ENCODE peak calls at places on chromosomes 2 and 18, in five cellular contexts. One of them, this sample, is unnamed.
A peak's percentile ranks its signal among the peaks of the same experiment; 100 is the strongest.

GRCh38 chr2:80302001-80302464 is 2.5 kb downstream of the LRRTM1 start:
- DNase-seq in ovary: no peak
- DNase-seq in fibroblast of the aortic adventitia: no peak
- DNase-seq in psoas muscle: no peak
- DNase-seq in tibial artery: no peak
- DNase-seq in this sample: no peak

GRCh38 chr18:6728809-6729246 is 688 bp upstream of the ARHGAP28 start:
- DNase-seq in ovary: no peak
- DNase-seq in fibroblast of the aortic adventitia: no peak
- DNase-seq in psoas muscle: no peak
- DNase-seq in tibial artery: no peak
- DNase-seq in this sample: no peak

GRCh38 chr2:234001380-234001993 is 49.0 kb upstream of the SPP2 start:
- DNase-seq in ovary: no peak
- DNase-seq in fibroblast of the aortic adventitia: no peak
- DNase-seq in psoas muscle: no peak
- DNase-seq in tibial artery: no peak
- DNase-seq in this sample: no peak

GRCh38 chr18:519019-519879 is 18.7 kb upstream of the COLEC12 start:
- DNase-seq in ovary: peak; percentile 38
- DNase-seq in fibroblast of the aortic adventitia: peak; percentile 76
- DNase-seq in psoas muscle: peak; percentile 65
- DNase-seq in tibial artery: peak; percentile 63
- DNase-seq in this sample: peak; percentile 59

GRCh38 chr2:208280933-208281332 is 14.9 kb downstream of the PIKFYVE start:
- DNase-seq in ovary: no peak
- DNase-seq in fibroblast of the aortic adventitia: peak; percentile 22
- DNase-seq in psoas muscle: no peak
- DNase-seq in tibial artery: no peak
- DNase-seq in this sample: no peak

GRCh38 chr18:75124551-75124950 is 84.4 kb downstream of the PTGR3 start:
- DNase-seq in ovary: no peak
- DNase-seq in fibroblast of the aortic adventitia: no peak
- DNase-seq in psoas muscle: no peak
- DNase-seq in tibial artery: no peak
- DNase-seq in this sample: no peak

GRCh38 chr18:62784966-62785413 is 69.6 kb downstream of the PHLPP1 start:
- DNase-seq in ovary: peak; percentile 31
- DNase-seq in fibroblast of the aortic adventitia: peak; percentile 53
- DNase-seq in psoas muscle: no peak
- DNase-seq in tibial artery: peak; percentile 45
- DNase-seq in this sample: no peak

GRCh38 chr2:106562826-106563594 is 75.8 kb downstream of the CD8B2 start:
- DNase-seq in ovary: no peak
- DNase-seq in fibroblast of the aortic adventitia: no peak
- DNase-seq in psoas muscle: no peak
- DNase-seq in tibial artery: no peak
- DNase-seq in this sample: no peak

GRCh38 chr2:56576001-56576400 is 392.2 kb downstream of the CCDC85A start:
- DNase-seq in ovary: no peak
- DNase-seq in fibroblast of the aortic adventitia: no peak
- DNase-seq in psoas muscle: no peak
- DNase-seq in tibial artery: no peak
- DNase-seq in this sample: no peak

GRCh38 chr2:150486539-150487484 is 655 bp downstream of the RND3 start:
- DNase-seq in ovary: peak; percentile 51
- DNase-seq in fibroblast of the aortic adventitia: peak; percentile 68
- DNase-seq in psoas muscle: no peak
- DNase-seq in tibial artery: peak; percentile 57
- DNase-seq in this sample: peak; percentile 21

GRCh38 chr18:67496469-67496868 is 20.1 kb downstream of the DSEL start:
- DNase-seq in ovary: no peak
- DNase-seq in fibroblast of the aortic adventitia: no peak
- DNase-seq in psoas muscle: no peak
- DNase-seq in tibial artery: no peak
- DNase-seq in this sample: no peak

GRCh38 chr2:196206804-196207203 is 35.4 kb upstream of the STK17B start:
- DNase-seq in ovary: no peak
- DNase-seq in fibroblast of the aortic adventitia: no peak
- DNase-seq in psoas muscle: no peak
- DNase-seq in tibial artery: peak; percentile 42
- DNase-seq in this sample: no peak

GRCh38 chr2:133171396-133172004 is 396.8 kb downstream of the NCKAP5 start:
- DNase-seq in ovary: no peak
- DNase-seq in fibroblast of the aortic adventitia: peak; percentile 82
- DNase-seq in psoas muscle: no peak
- DNase-seq in tibial artery: no peak
- DNase-seq in this sample: peak; percentile 22

GRCh38 chr2:129296401-129297343 is 682.8 kb upstream of the RAB6C start:
- DNase-seq in ovary: no peak
- DNase-seq in fibroblast of the aortic adventitia: no peak
- DNase-seq in psoas muscle: no peak
- DNase-seq in tibial artery: peak; percentile 52
- DNase-seq in this sample: no peak

GRCh38 chr2:239302083-239302807 is 98.6 kb downstream of the HDAC4 start:
- DNase-seq in ovary: peak; percentile 58
- DNase-seq in fibroblast of the aortic adventitia: peak; percentile 59
- DNase-seq in psoas muscle: peak; percentile 86
- DNase-seq in tibial artery: no peak
- DNase-seq in this sample: no peak

GRCh38 chr2:105545731-105546622 is 147.1 kb upstream of the FHL2 start:
- DNase-seq in ovary: peak; percentile 76
- DNase-seq in fibroblast of the aortic adventitia: peak; percentile 74
- DNase-seq in psoas muscle: peak; percentile 70
- DNase-seq in tibial artery: peak; percentile 66
- DNase-seq in this sample: peak; percentile 70

GRCh38 chr2:47904903-47905453 is 1.3 kb downstream of the FBXO11 start:
- DNase-seq in ovary: peak; percentile 68
- DNase-seq in fibroblast of the aortic adventitia: no peak
- DNase-seq in psoas muscle: peak; percentile 66
- DNase-seq in tibial artery: peak; percentile 27
- DNase-seq in this sample: peak; percentile 25

GRCh38 chr18:63264871-63265270 is 54.7 kb downstream of the BCL2 start:
- DNase-seq in ovary: no peak
- DNase-seq in fibroblast of the aortic adventitia: no peak
- DNase-seq in psoas muscle: no peak
- DNase-seq in tibial artery: no peak
- DNase-seq in this sample: no peak

GRCh38 chr2:10721344-10722251 is at the start of gene ATP6V1C2:
- DNase-seq in ovary: no peak
- DNase-seq in fibroblast of the aortic adventitia: no peak
- DNase-seq in psoas muscle: no peak
- DNase-seq in tibial artery: no peak
- DNase-seq in this sample: peak; percentile 86

GRCh38 chr18:78676622-78677482 is 302.8 kb upstream of the SALL3 start:
- DNase-seq in ovary: no peak
- DNase-seq in fibroblast of the aortic adventitia: no peak
- DNase-seq in psoas muscle: peak; percentile 18
- DNase-seq in tibial artery: no peak
- DNase-seq in this sample: no peak

GRCh38 chr2:98027535-98027934 is 31.8 kb upstream of the TMEM131 start:
- DNase-seq in ovary: no peak
- DNase-seq in fibroblast of the aortic adventitia: no peak
- DNase-seq in psoas muscle: no peak
- DNase-seq in tibial artery: no peak
- DNase-seq in this sample: peak; percentile 52

GRCh38 chr2:111671426-111672150 is 212.4 kb downstream of the ANAPC1 start:
- DNase-seq in ovary: no peak
- DNase-seq in fibroblast of the aortic adventitia: peak; percentile 81
- DNase-seq in psoas muscle: peak; percentile 71
- DNase-seq in tibial artery: peak; percentile 72
- DNase-seq in this sample: no peak

GRCh38 chr18:73688851-73689659 is 458.6 kb downstream of the FBXO15 start:
- DNase-seq in ovary: no peak
- DNase-seq in fibroblast of the aortic adventitia: peak; percentile 94
- DNase-seq in psoas muscle: no peak
- DNase-seq in tibial artery: no peak
- DNase-seq in this sample: no peak

GRCh38 chr2:133218204-133218603 is 350.1 kb downstream of the NCKAP5 start:
- DNase-seq in ovary: no peak
- DNase-seq in fibroblast of the aortic adventitia: no peak
- DNase-seq in psoas muscle: no peak
- DNase-seq in tibial artery: no peak
- DNase-seq in this sample: no peak

GRCh38 chr18:326846-327245 is 59.0 kb upstream of the THOC1 start:
- DNase-seq in ovary: no peak
- DNase-seq in fibroblast of the aortic adventitia: peak; percentile 76
- DNase-seq in psoas muscle: no peak
- DNase-seq in tibial artery: no peak
- DNase-seq in this sample: no peak

GRCh38 chr2:217868911-217869334 is 133.9 kb downstream of the TNS1 start:
- DNase-seq in ovary: peak; percentile 41
- DNase-seq in fibroblast of the aortic adventitia: peak; percentile 82
- DNase-seq in psoas muscle: no peak
- DNase-seq in tibial artery: no peak
- DNase-seq in this sample: no peak

GRCh38 chr2:216066255-216066654 is 15.4 kb downstream of the PECR start:
- DNase-seq in ovary: no peak
- DNase-seq in fibroblast of the aortic adventitia: peak; percentile 68
- DNase-seq in psoas muscle: no peak
- DNase-seq in tibial artery: no peak
- DNase-seq in this sample: no peak

GRCh38 chr2:167487728-167488127 is 599.4 kb downstream of the XIRP2 start:
- DNase-seq in ovary: no peak
- DNase-seq in fibroblast of the aortic adventitia: no peak
- DNase-seq in psoas muscle: no peak
- DNase-seq in tibial artery: no peak
- DNase-seq in this sample: no peak

GRCh38 chr2:224085246-224085645 is 46.2 kb upstream of the SERPINE2 start:
- DNase-seq in ovary: no peak
- DNase-seq in fibroblast of the aortic adventitia: peak; percentile 52
- DNase-seq in psoas muscle: no peak
- DNase-seq in tibial artery: no peak
- DNase-seq in this sample: no peak

GRCh38 chr18:12883003-12883683 is 894 bp downstream of the PTPN2 start:
- DNase-seq in ovary: no peak
- DNase-seq in fibroblast of the aortic adventitia: no peak
- DNase-seq in psoas muscle: no peak
- DNase-seq in tibial artery: peak; percentile 31
- DNase-seq in this sample: no peak

GRCh38 chr18:12882416-12882815 is 1.6 kb downstream of the PTPN2 start:
- DNase-seq in ovary: no peak
- DNase-seq in fibroblast of the aortic adventitia: peak; percentile 18
- DNase-seq in psoas muscle: no peak
- DNase-seq in tibial artery: no peak
- DNase-seq in this sample: no peak

GRCh38 chr18:12884521-12885323 is 685 bp upstream of the PTPN2 start:
- DNase-seq in ovary: no peak
- DNase-seq in fibroblast of the aortic adventitia: no peak
- DNase-seq in psoas muscle: no peak
- DNase-seq in tibial artery: peak; percentile 57
- DNase-seq in this sample: no peak

GRCh38 chr18:12885500-12885899 is 1.5 kb upstream of the PTPN2 start:
- DNase-seq in ovary: no peak
- DNase-seq in fibroblast of the aortic adventitia: no peak
- DNase-seq in psoas muscle: no peak
- DNase-seq in tibial artery: no peak
- DNase-seq in this sample: no peak

GRCh38 chr18:12883684-12884520 is at the start of gene PTPN2:
- DNase-seq in ovary: peak; percentile 94
- DNase-seq in fibroblast of the aortic adventitia: peak; percentile 97
- DNase-seq in psoas muscle: peak; percentile 97
- DNase-seq in tibial artery: peak; percentile 94
- DNase-seq in this sample: peak; percentile 98
- TF ChIP-seq CTCF in ovary: no peak
- TF ChIP-seq CTCF in fibroblast of the aortic adventitia: no peak
- TF ChIP-seq CTCF in psoas muscle: no peak
- TF ChIP-seq CTCF in tibial artery: no peak
- TF ChIP-seq CTCF in this sample: no peak

DNA sequence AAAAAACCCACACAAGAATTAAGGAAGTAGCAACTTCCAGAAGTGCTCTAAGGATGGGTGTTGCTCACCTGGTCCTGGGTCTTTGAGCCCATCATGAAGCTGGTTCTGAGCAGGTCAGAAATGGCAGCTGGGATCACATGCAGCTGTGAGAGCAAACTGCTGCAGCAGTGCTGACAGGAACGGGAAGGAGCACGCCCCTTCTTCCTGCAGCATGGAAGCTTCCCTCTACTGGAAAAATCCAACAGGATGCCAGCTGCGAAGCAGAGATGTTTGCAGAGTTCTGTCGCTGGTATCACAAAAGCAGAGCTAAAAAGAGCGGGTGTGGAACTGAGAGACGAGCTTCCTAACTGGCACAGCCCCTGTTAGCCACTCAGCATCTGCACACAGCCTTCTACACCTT is 33.7 kb downstream of the EIF4E2 start:
- DNase-seq in ovary: no peak
- DNase-seq in fibroblast of the aortic adventitia: no peak
- DNase-seq in psoas muscle: no peak
- DNase-seq in tibial artery: no peak
- DNase-seq in this sample: no peak
- TF ChIP-seq CTCF in ovary: no peak
- TF ChIP-seq CTCF in fibroblast of the aortic adventitia: no peak
- TF ChIP-seq CTCF in psoas muscle: no peak
- TF ChIP-seq CTCF in tibial artery: no peak
- TF ChIP-seq CTCF in this sample: no peak

DNA sequence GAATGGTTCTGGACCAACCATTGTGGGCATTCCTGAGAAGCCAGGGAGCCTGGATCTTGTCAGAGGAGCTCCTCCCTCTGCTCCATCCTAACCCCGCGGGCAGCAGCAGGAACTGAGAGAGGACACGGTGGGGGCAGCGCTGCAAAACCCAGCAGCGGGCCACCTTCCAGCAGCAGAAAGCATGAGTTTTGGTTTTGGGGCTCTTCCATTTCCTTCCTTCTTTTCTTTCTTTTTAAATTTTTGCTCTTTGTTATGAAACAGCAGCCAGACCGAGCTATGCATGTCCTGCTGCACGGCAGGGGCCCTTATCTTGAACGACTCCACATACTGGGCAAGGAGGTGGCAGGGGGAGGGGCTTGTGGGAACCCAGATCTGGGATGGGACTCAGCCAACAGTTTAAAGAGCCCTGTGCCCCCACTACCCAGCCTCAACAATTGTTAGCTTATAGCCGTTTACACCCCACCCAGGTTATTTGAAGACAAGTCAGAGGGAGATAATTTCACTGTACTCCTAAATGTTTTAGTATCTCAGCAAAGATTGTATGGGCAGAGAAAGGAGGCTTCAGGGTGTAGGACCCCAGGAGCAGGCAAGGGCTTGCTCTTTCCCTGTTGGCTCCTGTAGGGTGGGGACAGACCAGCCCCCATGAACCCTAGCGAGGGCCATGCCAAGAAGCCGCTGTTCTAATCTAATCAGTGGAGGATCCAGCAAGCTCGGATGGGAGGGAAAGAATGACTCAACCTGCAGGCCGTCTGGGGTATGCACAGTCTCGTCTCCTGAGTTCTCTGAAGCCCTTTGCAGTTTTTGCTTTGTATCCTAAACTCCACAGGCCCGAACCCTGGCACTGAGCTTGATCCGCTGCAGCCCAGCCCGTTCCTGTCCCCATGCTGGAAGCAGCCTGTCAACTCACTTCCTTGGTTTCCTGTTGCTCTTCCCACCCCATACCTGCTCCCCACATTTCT is 75.3 kb downstream of the LRRFIP1 start:
- DNase-seq in ovary: peak; percentile 63
- DNase-seq in fibroblast of the aortic adventitia: peak; percentile 92
- DNase-seq in psoas muscle: peak; percentile 67
- DNase-seq in tibial artery: peak; percentile 69
- DNase-seq in this sample: no peak
- TF ChIP-seq CTCF in ovary: no peak
- TF ChIP-seq CTCF in fibroblast of the aortic adventitia: peak; percentile 48
- TF ChIP-seq CTCF in psoas muscle: no peak
- TF ChIP-seq CTCF in tibial artery: no peak
- TF ChIP-seq CTCF in this sample: no peak

GRCh38 chr18:40413160-40413559 is 1541.9 kb upstream of the PIK3C3 start:
- DNase-seq in ovary: no peak
- DNase-seq in fibroblast of the aortic adventitia: no peak
- DNase-seq in psoas muscle: no peak
- DNase-seq in tibial artery: no peak
- DNase-seq in this sample: no peak
- TF ChIP-seq CTCF in ovary: no peak
- TF ChIP-seq CTCF in fibroblast of the aortic adventitia: no peak
- TF ChIP-seq CTCF in psoas muscle: no peak
- TF ChIP-seq CTCF in tibial artery: no peak
- TF ChIP-seq CTCF in this sample: peak; percentile 10

This sample was measured in GM13977.